ENCODE peak calls at places on chromosome 17, in ten cellular contexts. B is hypothalamus; U is esophagus squamous epithelium; Z is activated CD4-positive, alpha-beta T cell treated with anti-CD3 and anti-CD28 coated beads for 36 hours; M is GM04503; V is GM04504; P is Calu3; S is HS-27A; D is NCI-H774; J is naive thymus-derived CD4-positive, alpha-beta T cell. F is an unnamed sample.

GRCh38 chr17:7019406-7019805 is 3.4 kb upstream of the BCL6B start:
- DNase-seq in J (no peak), V (no peak), M (no peak), Z (no peak), S (no peak), B (no peak), U (no peak), D (no peak), P (no peak), F (no peak)

GRCh38 chr17:75242461-75243042 is 18.9 kb downstream of the GGA3 start:
- DNase-seq in B (no peak), J (peak), Z (peak), S (no peak), U (no peak), D (no peak), P (no peak), V (no peak), M (no peak), F (no peak)

GRCh38 chr17:17491546-17491988 is 4.6 kb downstream of the RASD1 start:
- DNase-seq in P (no peak), V (no peak), Z (no peak), J (no peak), M (no peak), D (no peak), S (no peak), U (no peak), B (no peak), F (no peak)

GRCh38 chr17:74305865-74306654 is 20.0 kb upstream of the KIF19 start:
- DNase-seq in S (no peak), M (no peak), Z (no peak), P (no peak), V (no peak), B (no peak), U (no peak), D (no peak), J (no peak), F (peak)

GRCh38 chr17:83136931-83137330 is 57.5 kb downstream of the METRNL start:
- DNase-seq in S (no peak), V (no peak), D (no peak), B (no peak), U (no peak), P (no peak), M (no peak), Z (no peak), J (peak), F (no peak)

GRCh38 chr17:79622776-79623175 is 11.9 kb upstream of the RBFOX3 start:
- DNase-seq in M (no peak), U (no peak), B (no peak), D (no peak), Z (no peak), P (no peak), S (no peak), J (no peak), V (no peak), F (no peak)

GRCh38 chr17:56514264-56514663 is 79.2 kb upstream of the NOG start:
- DNase-seq in V (no peak), Z (no peak), D (no peak), P (no peak), U (no peak), M (no peak), J (no peak), B (no peak), S (no peak), F (no peak)

GRCh38 chr17:75743625-75744206 is 21.3 kb downstream of the GALK1 start:
- DNase-seq in M (no peak), U (no peak), P (no peak), Z (no peak), J (no peak), D (no peak), S (no peak), V (no peak), B (no peak), F (no peak)

GRCh38 chr17:69607162-69607834 is 192.8 kb downstream of the MAP2K6 start:
- DNase-seq in Z (peak), P (peak), S (no peak), U (no peak), V (peak), M (peak), B (no peak), D (peak), J (peak), F (peak)